ENCODE peak calls at places on chromosome 12, in seven cellular contexts. One of them, this sample, is unnamed.

GRCh38 chr12:104370989-104371870 is 67.7 kb downstream of the EID3 start:
- DNase-seq in hepatocyte: no peak
- DNase-seq in AG09309: no peak
- DNase-seq in RWPE1: peak; percentile 37
- DNase-seq in Peyer's patch: no peak
- DNase-seq in left ventricle myocardium inferior: no peak
- DNase-seq in kidney: no peak
- DNase-seq in this sample: no peak

GRCh38 chr12:49043856-49044258 is 16.7 kb downstream of the KMT2D start:
- DNase-seq in AG09309: no peak
- DNase-seq in Peyer's patch: peak; percentile 80
- DNase-seq in hepatocyte: peak; percentile 65
- DNase-seq in left ventricle myocardium inferior: peak; percentile 50
- DNase-seq in kidney: peak; percentile 83
- DNase-seq in RWPE1: no peak
- DNase-seq in this sample: peak; percentile 80

GRCh38 chr12:13203028-13203922 is 6.7 kb downstream of the EMP1 start:
- DNase-seq in hepatocyte: no peak
- DNase-seq in RWPE1: no peak
- DNase-seq in AG09309: no peak
- DNase-seq in kidney: no peak
- DNase-seq in left ventricle myocardium inferior: peak; percentile 62
- DNase-seq in Peyer's patch: no peak
- DNase-seq in this sample: no peak

GRCh38 chr12:90652280-90652679 is 302.7 kb downstream of the CCER1 start:
- DNase-seq in hepatocyte: no peak
- DNase-seq in AG09309: no peak
- DNase-seq in kidney: no peak
- DNase-seq in Peyer's patch: no peak
- DNase-seq in RWPE1: no peak
- DNase-seq in left ventricle myocardium inferior: no peak
- DNase-seq in this sample: no peak

GRCh38 chr12:7123806-7124519 is 4.7 kb downstream of the RBP5 start:
- DNase-seq in Peyer's patch: no peak
- DNase-seq in hepatocyte: peak; percentile 33
- DNase-seq in AG09309: no peak
- DNase-seq in RWPE1: no peak
- DNase-seq in kidney: no peak
- DNase-seq in left ventricle myocardium inferior: no peak
- DNase-seq in this sample: no peak

GRCh38 chr12:20508962-20509361 is 140.6 kb downstream of the PDE3A start:
- DNase-seq in kidney: no peak
- DNase-seq in Peyer's patch: no peak
- DNase-seq in AG09309: no peak
- DNase-seq in RWPE1: no peak
- DNase-seq in left ventricle myocardium inferior: no peak
- DNase-seq in hepatocyte: no peak
- DNase-seq in this sample: no peak

GRCh38 chr12:108833757-108834472 is 23.5 kb downstream of the SSH1 start:
- DNase-seq in left ventricle myocardium inferior: peak; percentile 86
- DNase-seq in hepatocyte: no peak
- DNase-seq in RWPE1: no peak
- DNase-seq in kidney: peak; percentile 86
- DNase-seq in Peyer's patch: no peak
- DNase-seq in AG09309: no peak
- DNase-seq in this sample: no peak

GRCh38 chr12:46858368-46858767 is 32.6 kb upstream of the SLC38A4 start:
- DNase-seq in hepatocyte: no peak
- DNase-seq in left ventricle myocardium inferior: no peak
- DNase-seq in RWPE1: no peak
- DNase-seq in kidney: no peak
- DNase-seq in Peyer's patch: no peak
- DNase-seq in AG09309: no peak
- DNase-seq in this sample: no peak

GRCh38 chr12:44750468-44750867 is 125.6 kb downstream of the NELL2 start:
- DNase-seq in RWPE1: no peak
- DNase-seq in hepatocyte: no peak
- DNase-seq in left ventricle myocardium inferior: no peak
- DNase-seq in kidney: no peak
- DNase-seq in Peyer's patch: no peak
- DNase-seq in AG09309: no peak
- DNase-seq in this sample: no peak

GRCh38 chr12:126385785-126386184 is 1320.5 kb downstream of the AACS start:
- DNase-seq in hepatocyte: no peak
- DNase-seq in left ventricle myocardium inferior: no peak
- DNase-seq in AG09309: peak; percentile 66
- DNase-seq in RWPE1: no peak
- DNase-seq in kidney: no peak
- DNase-seq in Peyer's patch: no peak
- DNase-seq in this sample: no peak

GRCh38 chr12:121334513-121335343 is 17.5 kb downstream of the ANAPC5 start:
- DNase-seq in Peyer's patch: no peak
- DNase-seq in RWPE1: peak; percentile 62
- DNase-seq in AG09309: peak; percentile 47
- DNase-seq in left ventricle myocardium inferior: no peak
- DNase-seq in kidney: no peak
- DNase-seq in hepatocyte: peak; percentile 86
- DNase-seq in this sample: peak; percentile 16

GRCh38 chr12:40511341-40511740 is 180.9 kb upstream of the CNTN1 start:
- DNase-seq in hepatocyte: no peak
- DNase-seq in RWPE1: no peak
- DNase-seq in Peyer's patch: no peak
- DNase-seq in left ventricle myocardium inferior: no peak
- DNase-seq in kidney: no peak
- DNase-seq in AG09309: no peak
- DNase-seq in this sample: no peak

GRCh38 chr12:19850341-19851065 is 411.2 kb downstream of the AEBP2 start:
- DNase-seq in AG09309: no peak
- DNase-seq in RWPE1: no peak
- DNase-seq in kidney: no peak
- DNase-seq in Peyer's patch: no peak
- DNase-seq in hepatocyte: no peak
- DNase-seq in left ventricle myocardium inferior: no peak
- DNase-seq in this sample: no peak

GRCh38 chr12:53795927-53796326 is 44.1 kb upstream of the CISTR start:
- DNase-seq in AG09309: no peak
- DNase-seq in kidney: no peak
- DNase-seq in RWPE1: no peak
- DNase-seq in left ventricle myocardium inferior: no peak
- DNase-seq in Peyer's patch: no peak
- DNase-seq in hepatocyte: no peak
- DNase-seq in this sample: no peak

GRCh38 chr12:132559652-132560420 is 50.5 kb downstream of the LRCOL1 start:
- DNase-seq in hepatocyte: peak; percentile 83
- DNase-seq in AG09309: no peak
- DNase-seq in RWPE1: peak; percentile 81
- DNase-seq in kidney: no peak
- DNase-seq in left ventricle myocardium inferior: peak; percentile 38
- DNase-seq in Peyer's patch: peak; percentile 61
- DNase-seq in this sample: peak; percentile 74

GRCh38 chr12:116463366-116463765 is 95.8 kb upstream of the MAP1LC3B2 start:
- DNase-seq in kidney: no peak
- DNase-seq in RWPE1: no peak
- DNase-seq in hepatocyte: no peak
- DNase-seq in Peyer's patch: no peak
- DNase-seq in AG09309: no peak
- DNase-seq in left ventricle myocardium inferior: no peak
- DNase-seq in this sample: no peak

GRCh38 chr12:19200261-19200660 is 70.7 kb downstream of the PLEKHA5 start:
- DNase-seq in hepatocyte: no peak
- DNase-seq in AG09309: no peak
- DNase-seq in Peyer's patch: no peak
- DNase-seq in kidney: no peak
- DNase-seq in RWPE1: no peak
- DNase-seq in left ventricle myocardium inferior: no peak
- DNase-seq in this sample: no peak

GRCh38 chr12:113403435-113404415 is at the start of gene SDS:
- DNase-seq in AG09309: no peak
- DNase-seq in kidney: no peak
- DNase-seq in left ventricle myocardium inferior: peak; percentile 46
- DNase-seq in RWPE1: no peak
- DNase-seq in Peyer's patch: peak; percentile 51
- DNase-seq in hepatocyte: peak; percentile 61
- DNase-seq in this sample: no peak

GRCh38 chr12:116441292-116441691 is 117.9 kb upstream of the MAP1LC3B2 start:
- DNase-seq in hepatocyte: no peak
- DNase-seq in left ventricle myocardium inferior: no peak
- DNase-seq in AG09309: no peak
- DNase-seq in RWPE1: no peak
- DNase-seq in kidney: no peak
- DNase-seq in Peyer's patch: no peak
- DNase-seq in this sample: no peak

GRCh38 chr12:6540181-6540877 is 6.0 kb downstream of the GAPDH start:
- DNase-seq in Peyer's patch: peak; percentile 95
- DNase-seq in AG09309: peak; percentile 84
- DNase-seq in left ventricle myocardium inferior: peak; percentile 91
- DNase-seq in RWPE1: peak; percentile 95
- DNase-seq in kidney: peak; percentile 96
- DNase-seq in hepatocyte: peak; percentile 93
- DNase-seq in this sample: peak; percentile 86

GRCh38 chr12:78981-79380 is 12.4 kb downstream of the IQSEC3 start:
- DNase-seq in hepatocyte: no peak
- DNase-seq in left ventricle myocardium inferior: no peak
- DNase-seq in AG09309: no peak
- DNase-seq in kidney: no peak
- DNase-seq in Peyer's patch: no peak
- DNase-seq in RWPE1: no peak
- DNase-seq in this sample: no peak

GRCh38 chr12:43063642-43064041 is 474.1 kb upstream of the PRICKLE1 start:
- DNase-seq in AG09309: peak; percentile 33
- DNase-seq in left ventricle myocardium inferior: no peak
- DNase-seq in RWPE1: no peak
- DNase-seq in hepatocyte: no peak
- DNase-seq in kidney: no peak
- DNase-seq in Peyer's patch: no peak
- DNase-seq in this sample: no peak

GRCh38 chr12:49703647-49704137 is 3.5 kb downstream of the FMNL3 start:
- DNase-seq in RWPE1: no peak
- DNase-seq in AG09309: no peak
- DNase-seq in Peyer's patch: peak; percentile 50
- DNase-seq in kidney: no peak
- DNase-seq in left ventricle myocardium inferior: no peak
- DNase-seq in hepatocyte: no peak
- DNase-seq in this sample: no peak

DNA sequence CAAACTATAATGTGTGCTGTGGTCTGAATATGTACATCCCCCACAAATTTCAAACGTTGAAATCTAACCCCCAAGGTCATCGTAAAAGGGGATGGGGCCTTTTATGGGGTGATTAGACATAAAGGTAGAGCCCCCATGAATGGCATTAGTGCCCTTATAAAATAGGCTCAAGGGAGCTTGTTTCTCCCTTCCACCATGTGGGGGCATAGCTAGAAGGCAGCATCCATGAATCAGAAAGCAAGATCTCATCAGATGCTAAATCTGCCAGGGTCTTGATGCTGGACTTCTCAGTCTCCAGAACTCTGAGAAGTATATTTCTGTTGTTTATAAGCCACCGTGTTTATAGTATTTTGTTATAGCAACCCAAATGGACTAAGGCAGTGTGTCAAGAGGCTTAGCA is 33.4 kb upstream of the IGF1 start:
- DNase-seq in RWPE1: no peak
- DNase-seq in left ventricle myocardium inferior: no peak
- DNase-seq in AG09309: no peak
- DNase-seq in kidney: no peak
- DNase-seq in Peyer's patch: no peak
- DNase-seq in hepatocyte: no peak
- DNase-seq in this sample: no peak
- TF ChIP-seq CTCF in RWPE1: no peak
- TF ChIP-seq CTCF in left ventricle myocardium inferior: no peak
- TF ChIP-seq CTCF in AG09309: peak; percentile 43
- TF ChIP-seq CTCF in kidney: no peak
- TF ChIP-seq CTCF in Peyer's patch: no peak
- TF ChIP-seq CTCF in hepatocyte: no peak
- TF ChIP-seq CTCF in this sample: no peak

DNA sequence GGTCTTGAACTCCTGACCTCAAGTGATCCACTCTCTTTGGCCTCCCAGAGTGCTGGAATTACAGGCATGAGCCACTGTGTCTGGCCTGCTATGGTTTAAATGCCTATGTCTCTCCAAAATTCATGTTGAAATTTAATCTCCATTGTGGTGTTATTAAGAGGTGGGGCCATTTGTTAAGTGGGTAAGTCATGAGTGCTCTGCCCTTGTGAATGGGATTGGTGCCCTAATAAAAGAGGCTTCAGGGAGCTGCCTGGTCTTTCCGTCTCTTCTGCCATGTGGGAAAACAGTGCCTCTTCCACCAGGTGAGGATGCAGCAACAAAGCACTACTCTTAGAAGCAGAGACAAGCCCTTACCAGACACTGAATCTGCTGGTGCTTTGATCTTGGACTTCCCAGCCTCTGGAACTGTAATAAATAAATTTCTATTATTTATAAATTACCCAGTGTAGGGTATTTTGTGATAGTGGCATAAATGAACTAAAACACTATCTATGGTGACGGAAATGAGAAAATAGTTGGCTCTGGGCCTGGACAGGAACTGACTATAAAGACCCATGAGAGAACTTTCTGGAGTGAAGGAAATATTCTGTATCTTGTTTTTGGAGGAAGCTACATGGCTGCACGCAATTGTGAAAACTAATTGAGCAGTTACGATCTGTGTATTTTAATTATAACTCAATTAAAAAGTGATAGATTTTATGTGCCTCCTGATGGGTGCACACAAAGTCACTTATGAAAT is 12.1 kb upstream of the ATP23 start:
- DNase-seq in left ventricle myocardium inferior: no peak
- DNase-seq in hepatocyte: no peak
- DNase-seq in AG09309: no peak
- DNase-seq in RWPE1: no peak
- DNase-seq in kidney: no peak
- DNase-seq in Peyer's patch: no peak
- DNase-seq in this sample: no peak
- TF ChIP-seq CTCF in left ventricle myocardium inferior: no peak
- TF ChIP-seq CTCF in hepatocyte: no peak
- TF ChIP-seq CTCF in AG09309: no peak
- TF ChIP-seq CTCF in RWPE1: no peak
- TF ChIP-seq CTCF in kidney: no peak
- TF ChIP-seq CTCF in Peyer's patch: no peak
- TF ChIP-seq CTCF in this sample: no peak

GRCh38 chr12:58764100-58764953 is 156.0 kb downstream of the LRIG3 start:
- DNase-seq in RWPE1: no peak
- DNase-seq in AG09309: no peak
- DNase-seq in kidney: no peak
- DNase-seq in left ventricle myocardium inferior: no peak
- DNase-seq in Peyer's patch: no peak
- DNase-seq in hepatocyte: no peak
- DNase-seq in this sample: peak; percentile 11

GRCh38 chr12:58765076-58765475 is 155.2 kb downstream of the LRIG3 start:
- DNase-seq in kidney: no peak
- DNase-seq in left ventricle myocardium inferior: no peak
- DNase-seq in RWPE1: no peak
- DNase-seq in Peyer's patch: no peak
- DNase-seq in hepatocyte: no peak
- DNase-seq in AG09309: no peak
- DNase-seq in this sample: no peak

GRCh38 chr12:58765653-58766554 is 154.4 kb downstream of the LRIG3 start:
- DNase-seq in Peyer's patch: no peak
- DNase-seq in hepatocyte: peak; percentile 70
- DNase-seq in kidney: no peak
- DNase-seq in RWPE1: no peak
- DNase-seq in left ventricle myocardium inferior: no peak
- DNase-seq in AG09309: no peak
- DNase-seq in this sample: no peak
- TF ChIP-seq CTCF in Peyer's patch: no peak
- TF ChIP-seq CTCF in hepatocyte: no peak
- TF ChIP-seq CTCF in kidney: no peak
- TF ChIP-seq CTCF in RWPE1: no peak
- TF ChIP-seq CTCF in left ventricle myocardium inferior: no peak
- TF ChIP-seq CTCF in AG09309: no peak
- TF ChIP-seq CTCF in this sample: no peak

GRCh38 chr12:29396774-29397173 is 15.8 kb upstream of the ERGIC2 start:
- DNase-seq in left ventricle myocardium inferior: no peak
- DNase-seq in hepatocyte: no peak
- DNase-seq in RWPE1: no peak
- DNase-seq in Peyer's patch: no peak
- DNase-seq in kidney: no peak
- DNase-seq in AG09309: no peak
- DNase-seq in this sample: no peak
- TF ChIP-seq CTCF in left ventricle myocardium inferior: no peak
- TF ChIP-seq CTCF in hepatocyte: no peak
- TF ChIP-seq CTCF in RWPE1: no peak
- TF ChIP-seq CTCF in Peyer's patch: no peak
- TF ChIP-seq CTCF in kidney: no peak
- TF ChIP-seq CTCF in AG09309: no peak
- TF ChIP-seq CTCF in this sample: no peak